ENCODE peak calls at places on chromosomes 16 and 17, in four cellular contexts. I is mesenchymal stem cell, W is PC-3, A is IMR-90. D is an unnamed sample. For H3K4me1, the result is how much of the 10 kb centered on the place peaks cover.

GRCh38 chr16:27508476-27508875 is 41.2 kb downstream of the GTF3C1 start:
- DNase-seq in A (no peak), I (no peak), W (no peak), D (no peak)

GRCh38 chr16:9332574-9333148 is 241.2 kb downstream of the HAPSTR1 start:
- DNase-seq in I (no peak), W (no peak), A (no peak), D (no peak)

GRCh38 chr16:68866933-68867332 is 23.6 kb downstream of the TANGO6 start:
- DNase-seq in I (no peak), A (no peak), W (no peak), D (no peak)

GRCh38 chr17:76893623-76894358 is 25.6 kb downstream of the MGAT5B start:
- DNase-seq in A (no peak), I (no peak), W (no peak), D (no peak)

GRCh38 chr17:14428640-14429029 is 127.8 kb downstream of the HS3ST3B1 start:
- DNase-seq in W (no peak), I (no peak), A (no peak), D (no peak)

GRCh38 chr16:78799429-78799828 is 700.0 kb downstream of the WWOX start:
- DNase-seq in A (no peak), I (no peak), W (no peak), D (no peak)

GRCh38 chr17:45391291-45391690 is 41.4 kb downstream of the ARHGAP27 start:
- DNase-seq in I (no peak), A (no peak), W (no peak), D (no peak)

GRCh38 chr17:14499976-14500375 is 199.1 kb downstream of the HS3ST3B1 start:
- DNase-seq in A (no peak), W (no peak), I (no peak), D (no peak)

GRCh38 chr17:73719588-73720071 is 75.4 kb upstream of the SDK2 start:
- DNase-seq in W (no peak), I (peak), A (no peak), D (no peak)

GRCh38 chr16:67278773-67279295 is 498 bp upstream of the PLEKHG4 start:
- DNase-seq in W (no peak), A (no peak), I (peak), D (no peak)

GRCh38 chr16:3819741-3820724 is 60.5 kb downstream of the CREBBP start:
- DNase-seq in W (peak), I (peak), A (peak), D (peak)

GRCh38 chr17:30314474-30314873 is 19.4 kb downstream of the TMIGD1 start:
- DNase-seq in W (no peak), A (no peak), I (no peak), D (no peak)

GRCh38 chr16:81873843-81874752 is 95.0 kb downstream of the PLCG2 start:
- DNase-seq in W (peak), A (peak), I (peak), D (peak)

GRCh38 chr17:81575836-81576235 is 23.7 kb upstream of the FAAP100 start:
- DNase-seq in W (no peak), A (no peak), I (no peak), D (no peak)

GRCh38 chr16:11403920-11404319 is 58.7 kb downstream of the RMI2 start:
- DNase-seq in A (no peak), I (no peak), W (no peak), D (no peak)

GRCh38 chr16:11403534-11403795 is 58.2 kb downstream of the RMI2 start:
- DNase-seq in I (no peak), W (no peak), A (no peak), D (no peak)

GRCh38 chr16:11406177-11406560 is 60.9 kb downstream of the RMI2 start:
- DNase-seq in I (no peak), W (no peak), A (no peak), D (no peak)

GRCh38 chr16:11405331-11406176 is 60.3 kb downstream of the RMI2 start:
- DNase-seq in I (peak), W (peak), A (peak), D (no peak)

DNA sequence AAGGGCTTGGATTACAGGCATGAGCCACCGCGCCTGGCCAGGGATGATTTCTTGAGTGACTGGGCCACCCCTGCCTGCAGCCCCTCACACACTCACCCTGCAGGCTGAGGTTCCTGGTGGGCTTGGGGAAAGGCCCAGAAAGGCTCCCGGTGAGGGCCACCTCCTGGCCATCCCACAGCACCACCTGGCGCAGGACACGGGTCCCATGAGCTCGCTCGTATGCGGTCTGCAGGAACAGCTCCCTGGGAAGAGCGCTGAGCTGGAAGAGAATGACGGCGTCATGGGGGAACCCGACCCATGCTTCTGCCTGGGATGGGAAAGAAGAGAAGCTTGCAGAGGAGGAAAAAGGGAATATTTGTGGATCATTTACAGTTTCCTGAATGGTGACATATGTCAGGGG is 59.3 kb downstream of the RMI2 start:
- DNase-seq in W (no peak), A (no peak), I (no peak), D (no peak)
- H3K4me1 ChIP-seq in W (under half), A (under half), I (under half), D (under half)

GRCh38 chr16:61797296-61797695 is 238.9 kb downstream of the CDH8 start:
- DNase-seq in A (no peak), I (no peak), W (no peak), D (no peak)

GRCh38 chr16:61797960-61798359 is 238.3 kb downstream of the CDH8 start:
- DNase-seq in I (no peak), A (no peak), W (no peak), D (no peak)

GRCh38 chr16:61791465-61791864 is 244.8 kb downstream of the CDH8 start:
- DNase-seq in A (no peak), I (no peak), W (no peak), D (no peak)

GRCh38 chr16:61792194-61792904 is 243.9 kb downstream of the CDH8 start:
- DNase-seq in I (peak), W (peak), A (no peak), D (peak)
- H3K4me2 ChIP-seq in I (no peak), W (peak), A (no peak), D (peak)

GRCh38 chr17:50710650-50711049 is 2.9 kb upstream of the ANKRD40 start:
- DNase-seq in A (no peak), W (no peak), I (no peak), D (no peak)

GRCh38 chr17:50707296-50708049 is at the start of gene ANKRD40:
- DNase-seq in A (peak), W (peak), I (peak), D (peak)

GRCh38 chr17:50712641-50713296 is 5.1 kb upstream of the ANKRD40 start:
- DNase-seq in I (no peak), W (no peak), A (no peak), D (no peak)

GRCh38 chr17:50710025-50710424 is 2.3 kb upstream of the ANKRD40 start:
- DNase-seq in I (no peak), A (no peak), W (no peak), D (no peak)

DNA sequence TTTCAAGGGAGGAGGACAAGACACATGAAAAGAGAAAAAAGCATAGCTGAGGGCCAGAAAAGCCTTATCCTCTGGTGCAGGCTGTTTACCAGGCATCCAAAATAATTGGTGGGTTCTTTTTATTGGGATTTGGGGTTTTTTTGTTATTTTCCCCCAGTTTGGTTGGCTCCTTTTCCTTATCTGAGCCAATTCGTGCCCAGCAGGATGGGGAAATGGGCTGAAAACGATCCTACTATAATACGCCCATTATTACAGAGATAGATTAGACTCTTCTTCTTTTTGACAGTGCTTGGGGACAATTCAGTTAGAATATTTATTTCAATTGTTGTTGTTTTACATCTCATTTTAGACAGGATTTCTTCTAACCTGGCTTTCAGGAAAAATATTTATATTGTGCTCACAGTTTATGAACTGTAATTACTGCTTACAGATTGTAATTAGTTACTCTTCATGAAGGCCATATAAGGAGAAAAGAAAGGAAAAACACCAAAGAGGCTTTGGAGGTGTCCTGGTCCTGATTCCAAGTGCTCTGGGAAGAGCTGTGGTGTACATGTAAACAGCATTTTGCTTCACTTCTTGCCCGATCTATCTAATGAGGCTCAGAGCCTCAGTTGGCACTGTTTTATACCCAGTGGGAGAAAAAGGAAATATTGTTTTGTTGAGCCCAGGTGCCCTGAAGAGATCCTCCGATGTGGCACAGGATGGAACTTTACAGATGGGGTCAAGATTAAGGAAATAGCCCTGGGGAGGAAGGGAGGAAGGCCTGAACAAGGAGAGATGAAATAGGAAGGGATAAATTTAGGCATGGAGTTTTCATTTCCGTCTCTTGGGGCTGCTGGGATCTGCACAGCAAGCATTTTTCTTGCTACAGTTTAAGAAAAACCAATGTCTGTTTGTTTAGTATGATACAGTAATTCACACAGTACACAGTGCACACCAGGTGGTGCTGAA is 611 bp upstream of the ANKRD40 start:
- DNase-seq in I (peak), W (peak), A (no peak), D (no peak)
- H3K4me1 ChIP-seq in I (under half), W (under half), A (under half), D (under half)

DNA sequence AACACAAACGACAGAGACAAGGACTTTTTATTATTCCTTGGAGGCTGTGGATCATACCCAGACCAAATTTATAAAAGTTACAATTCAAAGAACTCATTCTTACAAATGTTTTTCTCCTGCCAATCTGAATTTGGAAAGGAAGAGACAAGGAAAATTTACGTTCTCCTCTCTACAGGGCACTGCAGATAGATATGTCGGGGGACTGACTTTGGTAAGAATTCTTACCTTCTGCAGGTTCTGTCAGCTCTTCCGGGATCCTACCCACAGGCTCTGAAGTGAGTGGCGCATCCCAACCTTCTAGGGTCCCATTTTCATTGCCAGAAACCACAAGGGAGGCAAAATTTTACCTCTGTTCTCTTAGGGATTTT is 2.2 kb upstream of the SLFN12L start:
- DNase-seq in A (no peak), W (no peak), I (no peak), D (no peak)
- H3K4me2 ChIP-seq in A (no peak), W (peak), I (no peak), D (peak)